ENCODE peak calls at places on chromosome 15, in seven cellular contexts. F is thoracic aorta, I is GM23248, N is colonic mucosa, T is A549, E is psoas muscle, R is SK-N-SH. O is an unnamed sample.
A peak's percentile ranks its signal among the peaks of the same experiment; 100 is the strongest.

GRCh38 chr15:48855501-48856440 is 22.2 kb upstream of the EID1 start:
- DNase-seq in F (no peak), I (peak; percentile 74), N (peak; percentile 46), T (peak; percentile 26), E (no peak), R (no peak), O (no peak)

GRCh38 chr15:34588046-34588674 is 4.7 kb upstream of the GOLGA8B start:
- DNase-seq in F (peak; percentile 45), I (peak; percentile 88), N (peak; percentile 63), T (peak; percentile 94), E (peak; percentile 58), R (peak; percentile 71), O (no peak)

GRCh38 chr15:66085128-66085527 is 168.4 kb downstream of the MEGF11 start:
- DNase-seq in F (no peak), I (no peak), N (no peak), T (peak; percentile 18), E (no peak), R (no peak), O (no peak)

GRCh38 chr15:74240002-74240568 is 4.0 kb downstream of the CCDC33 start:
- DNase-seq in F (peak; percentile 70), I (peak; percentile 86), N (peak; percentile 93), T (peak; percentile 93), E (peak; percentile 87), R (peak; percentile 82), O (no peak)

GRCh38 chr15:33756950-33757349 is 211.3 kb upstream of the CHRM5 start:
- DNase-seq in F (no peak), I (no peak), N (no peak), T (no peak), E (no peak), R (no peak), O (no peak)

GRCh38 chr15:63601026-63601726 is 4.0 kb downstream of the FBXL22 start:
- DNase-seq in F (no peak), I (peak; percentile 70), N (peak; percentile 47), T (peak; percentile 30), E (peak; percentile 67), R (peak; percentile 77), O (peak; percentile 74)

GRCh38 chr15:75224281-75224680 is 22.6 kb downstream of the C15orf39 start:
- DNase-seq in F (no peak), I (no peak), N (no peak), T (no peak), E (peak; percentile 42), R (no peak), O (no peak)

GRCh38 chr15:90603893-90604292 is 74.2 kb downstream of the CRTC3 start:
- DNase-seq in F (no peak), I (peak; percentile 59), N (peak; percentile 67), T (peak; percentile 47), E (no peak), R (no peak), O (no peak)

GRCh38 chr15:43514241-43515057 is 3.0 kb upstream of the MAP1A start:
- DNase-seq in F (no peak), I (peak; percentile 68), N (peak; percentile 27), T (no peak), E (peak; percentile 81), R (peak; percentile 57), O (no peak)

GRCh38 chr15:89936051-89936792 is 23.5 kb upstream of the ARPIN start:
- DNase-seq in F (no peak), I (no peak), N (no peak), T (no peak), E (no peak), R (no peak), O (no peak)

GRCh38 chr15:43082509-43082908 is 23.3 kb downstream of the UBR1 start:
- DNase-seq in F (no peak), I (no peak), N (no peak), T (no peak), E (no peak), R (no peak), O (no peak)

GRCh38 chr15:38263996-38264395 is 11.4 kb downstream of the SPRED1 start:
- DNase-seq in F (no peak), I (peak; percentile 70), N (no peak), T (no peak), E (no peak), R (no peak), O (no peak)

GRCh38 chr15:35182841-35183479 is 97.9 kb upstream of the NANOGP8 start:
- DNase-seq in F (no peak), I (no peak), N (no peak), T (no peak), E (no peak), R (no peak), O (no peak)

GRCh38 chr15:52559583-52559982 is 9.2 kb downstream of the ARPP19 start:
- DNase-seq in F (no peak), I (peak; percentile 63), N (no peak), T (no peak), E (peak; percentile 25), R (no peak), O (no peak)

GRCh38 chr15:76973362-76973743 is 21.6 kb upstream of the PSTPIP1 start:
- DNase-seq in F (no peak), I (peak; percentile 56), N (no peak), T (peak; percentile 45), E (peak; percentile 70), R (peak; percentile 57), O (no peak)

GRCh38 chr15:94255540-94255939 is 24.2 kb downstream of the MCTP2 start:
- DNase-seq in F (no peak), I (no peak), N (no peak), T (no peak), E (no peak), R (no peak), O (no peak)

GRCh38 chr15:34336947-34337556 is 529 bp downstream of the SLC12A6 start:
- DNase-seq in F (no peak), I (peak; percentile 33), N (no peak), T (no peak), E (no peak), R (no peak), O (no peak)

GRCh38 chr15:90960316-90961091 is 5.8 kb downstream of the RCCD1 start:
- DNase-seq in F (no peak), I (peak; percentile 7), N (no peak), T (no peak), E (no peak), R (no peak), O (no peak)

GRCh38 chr15:51649659-51650521 is 27.3 kb upstream of the DMXL2 start:
- DNase-seq in F (no peak), I (peak; percentile 76), N (peak; percentile 59), T (peak; percentile 85), E (no peak), R (peak; percentile 71), O (no peak)

GRCh38 chr15:71599404-71600225 is 210.7 kb upstream of the NR2E3 start:
- DNase-seq in F (no peak), I (peak; percentile 12), N (no peak), T (no peak), E (peak; percentile 53), R (no peak), O (no peak)

GRCh38 chr15:70094690-70095311 is 2.9 kb downstream of the TLE3 start:
- DNase-seq in F (no peak), I (peak; percentile 18), N (peak; percentile 42), T (no peak), E (no peak), R (no peak), O (no peak)

GRCh38 chr15:90143176-90143655 is 40.9 kb upstream of the IDH2 start:
- DNase-seq in F (no peak), I (no peak), N (peak; percentile 86), T (peak; percentile 88), E (peak; percentile 71), R (peak; percentile 93), O (no peak)

GRCh38 chr15:75727851-75728715 is 15.4 kb upstream of the CSPG4 start:
- DNase-seq in F (no peak), I (peak; percentile 65), N (peak; percentile 62), T (peak; percentile 69), E (peak; percentile 78), R (peak; percentile 78), O (no peak)

GRCh38 chr15:59522988-59523461 is 85.0 kb downstream of the FAM81A start:
- DNase-seq in F (no peak), I (no peak), N (no peak), T (no peak), E (no peak), R (no peak), O (no peak)

GRCh38 chr15:63038926-63039673 is 3.4 kb upstream of the TPM1 start:
- DNase-seq in F (no peak), I (peak; percentile 83), N (no peak), T (no peak), E (no peak), R (no peak), O (no peak)

GRCh38 chr15:40103124-40103858 is 5.4 kb downstream of the BMF start:
- DNase-seq in F (peak; percentile 61), I (peak; percentile 88), N (peak; percentile 90), T (no peak), E (peak; percentile 96), R (peak; percentile 91), O (peak; percentile 92)
- H3K4me3 ChIP-seq in F (peak overlapping the region; percentile 44), I (peak overlapping the region; percentile 3), N (no peak overlapping the region), T (no peak overlapping the region), E (peak overlapping the region; percentile 39), R (no peak overlapping the region), O (peak overlapping the region; percentile 16)

GRCh38 chr15:56496635-56497034 is 31.7 kb upstream of the MNS1 start:
- DNase-seq in F (no peak), I (peak; percentile 73), N (no peak), T (peak; percentile 75), E (no peak), R (peak; percentile 56), O (no peak)
- H3K4me3 ChIP-seq in F (peak overlapping the region; percentile 46), I (peak overlapping the region; percentile 58), N (no peak overlapping the region), T (no peak overlapping the region), E (no peak overlapping the region), R (no peak overlapping the region), O (no peak overlapping the region)

GRCh38 chr15:78810003-78810376 is 1.3 kb downstream of the ADAMTS7 start:
- DNase-seq in F (no peak), I (no peak), N (no peak), T (no peak), E (no peak), R (no peak), O (peak; percentile 56)
- H3K4me3 ChIP-seq in F (peak overlapping the region; percentile 97), I (peak overlapping the region; percentile 70), N (peak overlapping the region; percentile 81), T (peak overlapping the region; percentile 74), E (peak overlapping the region; percentile 80), R (peak overlapping the region; percentile 74), O (peak overlapping the region; percentile 64)

DNA sequence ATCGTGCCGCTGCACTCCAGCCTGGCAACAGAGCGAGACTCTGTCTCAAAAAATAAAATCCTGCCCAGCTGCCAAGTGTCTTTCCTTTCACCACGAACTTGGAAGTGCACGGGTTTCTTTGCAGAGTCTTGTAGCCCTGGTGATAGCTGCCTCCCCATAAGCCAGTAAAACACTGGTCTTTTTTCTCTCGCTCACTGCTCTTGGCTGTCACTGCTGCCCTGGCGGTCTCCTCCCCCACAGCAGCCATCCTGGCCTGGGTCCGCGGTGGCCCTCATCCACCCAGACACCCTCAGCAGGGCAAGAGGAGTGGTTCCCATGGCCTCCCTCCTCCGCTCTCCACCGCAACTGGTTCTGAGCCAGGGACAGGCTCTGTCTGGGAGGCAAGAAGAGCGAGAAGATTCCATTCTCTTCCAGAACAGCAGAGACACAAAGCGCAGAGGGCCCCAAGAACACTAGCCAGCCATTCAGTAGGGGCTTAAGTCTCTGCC is 44.4 kb downstream of the KLHL25 start:
- DNase-seq in F (no peak), I (peak; percentile 65), N (peak; percentile 31), T (no peak), E (peak; percentile 84), R (no peak), O (peak; percentile 81)
- H3K4me3 ChIP-seq in F (peak overlapping the region; percentile 60), I (no peak overlapping the region), N (no peak overlapping the region), T (no peak overlapping the region), E (peak overlapping the region; percentile 49), R (no peak overlapping the region), O (peak overlapping the region; percentile 23)